ENCODE peak calls at places on chromosome X, in four cellular contexts. T, K, O and D are unnamed samples. For H3K4me1, the result is how much of the 10 kb centered on the place peaks cover.

GRCh38 chrX:18896680-18897544 is 87.0 kb downstream of the PHKA2 start:
- DNase-seq in T (no peak), K (no peak), O (no peak), D (no peak)

GRCh38 chrX:140157611-140158010 is 192.3 kb upstream of the CXorf66 start:
- DNase-seq in T (no peak), K (no peak), O (no peak), D (no peak)

GRCh38 chrX:40021647-40022046 is 76.1 kb downstream of the BCOR start:
- DNase-seq in T (no peak), K (no peak), O (no peak), D (no peak)

GRCh38 chrX:31656013-31656412 is 584.2 kb upstream of the FTHL17 start:
- DNase-seq in T (no peak), K (no peak), O (no peak), D (no peak)

GRCh38 chrX:133606990-133607389 is 191.7 kb upstream of the GPC4 start:
- DNase-seq in T (no peak), K (no peak), O (no peak), D (no peak)

GRCh38 chrX:120768254-120768653 is 107.4 kb downstream of the CT47B1 start:
- DNase-seq in T (no peak), K (no peak), O (no peak), D (no peak)

GRCh38 chrX:38870386-38870895 is 69.2 kb downstream of the MID1IP1 start:
- DNase-seq in T (no peak), K (no peak), O (no peak), D (no peak)

GRCh38 chrX:112738347-112739033 is 58.8 kb upstream of the LHFPL1 start:
- DNase-seq in T (no peak), K (no peak), O (no peak), D (no peak)

GRCh38 chrX:48580662-48581061 is 6.4 kb downstream of the RBM3 start:
- DNase-seq in T (no peak), K (no peak), O (no peak), D (no peak)

GRCh38 chrX:66200855-66201795 is 37.1 kb downstream of the HEPH start:
- DNase-seq in T (no peak), K (no peak), O (no peak), D (no peak)

GRCh38 chrX:104370089-104370488 is 115.4 kb upstream of the ESX1 start:
- DNase-seq in T (no peak), K (no peak), O (peak), D (no peak)

GRCh38 chrX:46327229-46328081 is 217.8 kb downstream of the ZNF674 start:
- DNase-seq in T (peak), K (peak), O (peak), D (no peak)

GRCh38 chrX:51860679-51861078 is 32.7 kb upstream of the MAGED1 start:
- DNase-seq in T (peak), K (peak), O (peak), D (no peak)

GRCh38 chrX:118740276-118740889 is 13.0 kb downstream of the IL13RA1 start:
- DNase-seq in T (no peak), K (no peak), O (no peak), D (no peak)

GRCh38 chrX:56784666-56785065 is 55.6 kb downstream of the NBDY start:
- DNase-seq in T (no peak), K (no peak), O (no peak), D (no peak)

GRCh38 chrX:44585866-44586265 is 43.2 kb upstream of the FUNDC1 start:
- DNase-seq in T (no peak), K (no peak), O (no peak), D (no peak)

GRCh38 chrX:103423955-103424640 is 47.8 kb downstream of the BEX3 start:
- DNase-seq in T (no peak), K (no peak), O (no peak), D (no peak)

GRCh38 chrX:10617964-10618342 is 2.4 kb downstream of the MID1 start:
- DNase-seq in T (no peak), K (no peak), O (no peak), D (no peak)

GRCh38 chrX:107050195-107050709 is 50.2 kb upstream of the MORC4 start:
- DNase-seq in T (no peak), K (no peak), O (no peak), D (no peak)

GRCh38 chrX:49309401-49309981 is 6.0 kb downstream of the GAGE10 start:
- DNase-seq in T (no peak), K (no peak), O (no peak), D (peak)

DNA sequence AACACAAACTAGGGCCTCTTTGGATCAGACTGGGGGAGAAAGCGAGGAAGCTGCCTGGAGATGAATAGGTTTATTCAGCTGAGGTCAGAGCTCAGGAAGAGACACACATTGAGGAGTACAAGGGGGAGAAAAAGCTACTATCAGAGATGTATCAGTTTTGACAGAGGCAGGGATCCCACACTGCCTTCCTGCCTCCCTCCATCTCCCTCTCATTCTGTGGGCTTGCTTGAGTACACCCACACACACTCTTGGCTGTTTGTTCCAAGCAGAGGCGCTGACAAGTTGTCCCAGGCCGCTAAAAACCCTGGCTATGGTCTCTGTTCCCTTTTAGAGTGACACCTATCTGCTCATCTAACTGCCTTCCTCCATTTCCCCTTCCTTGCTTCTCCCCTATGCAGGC is 5.2 kb downstream of the TSPYL2 start:
- DNase-seq in T (no peak), K (no peak), O (no peak), D (no peak)
- H3K4me3 ChIP-seq in T (no peak), K (no peak), O (no peak), D (no peak)

DNA sequence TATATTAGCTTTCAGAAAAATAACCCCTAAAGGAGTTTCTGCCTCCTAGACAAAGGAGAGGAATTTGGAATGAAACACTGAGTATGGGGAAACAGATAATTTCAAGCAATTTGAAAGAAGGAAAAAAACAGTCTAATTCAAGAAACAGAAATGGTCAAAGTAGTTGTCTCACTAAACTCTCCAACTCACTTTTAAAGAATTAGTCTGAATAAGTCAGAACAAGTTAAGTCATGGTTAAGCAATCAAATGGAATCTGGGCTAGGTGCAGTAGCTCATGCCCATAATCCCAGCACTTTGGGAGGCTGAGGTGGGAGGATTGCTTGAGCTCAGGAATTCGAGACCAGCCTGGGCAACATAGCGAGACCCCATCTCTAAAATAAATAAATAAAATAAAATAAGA is 95.7 kb upstream of the GRIA3 start:
- DNase-seq in T (no peak), K (no peak), O (no peak), D (no peak)
- H3K4me1 ChIP-seq in T (under half), K (under half), O (under half), D (under half)

GRCh38 chrX:69556094-69557011 is 52.2 kb downstream of the NALF2 start:
- DNase-seq in T (no peak), K (peak), O (peak), D (no peak)
- H3K4me3 ChIP-seq in T (no peak), K (no peak), O (peak), D (no peak)

GRCh38 chrX:150216716-150217115 is 146.4 kb upstream of the MAMLD1 start:
- DNase-seq in T (no peak), K (no peak), O (no peak), D (no peak)
- H3K4me1 ChIP-seq in T (under half), K (under half), O (under half), D (under half)